ENCODE peak calls at places on chromosome 1, in six cellular contexts. I is heart left ventricle; B is adipocyte; S is MG63; Y is IMR-90; L is CD8-positive, alpha-beta T cell. P is an unnamed sample. For H3K9me3, the result is how much of the 10 kb centered on the place peaks cover.

GRCh38 chr1:30780409-30780808 is 22.8 kb upstream of the LAPTM5 start:
- DNase-seq in I (no peak), B (no peak), S (no peak), Y (no peak), L (no peak), P (no peak)

GRCh38 chr1:228968841-228969606 is 233.7 kb downstream of the RHOU start:
- DNase-seq in I (no peak), B (no peak), S (no peak), Y (no peak), L (no peak), P (no peak)

GRCh38 chr1:18294437-18295176 is 186.1 kb upstream of the KLHDC7A start:
- DNase-seq in I (no peak), B (no peak), S (no peak), Y (no peak), L (no peak), P (no peak)

GRCh38 chr1:67646145-67647035 is 38.6 kb upstream of the GADD45A start:
- DNase-seq in I (peak), B (peak), S (peak), Y (peak), L (no peak), P (peak)

GRCh38 chr1:28822779-28823178 is 10.8 kb downstream of the OPRD1 start:
- DNase-seq in I (no peak), B (no peak), S (no peak), Y (no peak), L (no peak), P (no peak)

GRCh38 chr1:73343947-73344346 is 854.0 kb downstream of the LRRIQ3 start:
- DNase-seq in I (no peak), B (no peak), S (no peak), Y (no peak), L (no peak), P (no peak)

GRCh38 chr1:200028586-200029034 is 1.1 kb downstream of the NR5A2 start:
- DNase-seq in I (no peak), B (peak), S (no peak), Y (no peak), L (no peak), P (peak)

GRCh38 chr1:198856601-198857000 is 217.8 kb downstream of the PTPRC start:
- DNase-seq in I (no peak), B (no peak), S (no peak), Y (no peak), L (no peak), P (no peak)

GRCh38 chr1:209626633-209627348 is 25.4 kb downstream of the LAMB3 start:
- DNase-seq in I (no peak), B (no peak), S (no peak), Y (no peak), L (no peak), P (no peak)

GRCh38 chr1:155126494-155127104 is 1.1 kb upstream of the EFNA1 start:
- DNase-seq in I (no peak), B (peak), S (no peak), Y (peak), L (peak), P (peak)

GRCh38 chr1:78176448-78176847 is 130.7 kb downstream of the GIPC2 start:
- DNase-seq in I (peak), B (peak), S (peak), Y (peak), L (no peak), P (peak)

GRCh38 chr1:38564946-38565570 is 294.5 kb downstream of the RRAGC start:
- DNase-seq in I (no peak), B (no peak), S (peak), Y (no peak), L (no peak), P (no peak)

GRCh38 chr1:213163278-213163711 is 112.3 kb downstream of the RPS6KC1 start:
- DNase-seq in I (no peak), B (peak), S (no peak), Y (no peak), L (no peak), P (no peak)

GRCh38 chr1:24850353-24850905 is 79.6 kb downstream of the RUNX3 start:
- DNase-seq in I (no peak), B (no peak), S (no peak), Y (peak), L (no peak), P (no peak)

GRCh38 chr1:47432071-47433036 is 5.5 kb upstream of the FOXD2 start:
- DNase-seq in I (peak), B (peak), S (peak), Y (peak), L (peak), P (no peak)

GRCh38 chr1:115705085-115706008 is 63.2 kb downstream of the CASQ2 start:
- DNase-seq in I (no peak), B (peak), S (no peak), Y (no peak), L (no peak), P (no peak)

GRCh38 chr1:164165466-164165865 is 393.5 kb upstream of the PBX1 start:
- DNase-seq in I (no peak), B (no peak), S (no peak), Y (no peak), L (no peak), P (no peak)

GRCh38 chr1:147853391-147853790 is 49.2 kb upstream of the GJA8 start:
- DNase-seq in I (no peak), B (no peak), S (no peak), Y (peak), L (no peak), P (no peak)

DNA sequence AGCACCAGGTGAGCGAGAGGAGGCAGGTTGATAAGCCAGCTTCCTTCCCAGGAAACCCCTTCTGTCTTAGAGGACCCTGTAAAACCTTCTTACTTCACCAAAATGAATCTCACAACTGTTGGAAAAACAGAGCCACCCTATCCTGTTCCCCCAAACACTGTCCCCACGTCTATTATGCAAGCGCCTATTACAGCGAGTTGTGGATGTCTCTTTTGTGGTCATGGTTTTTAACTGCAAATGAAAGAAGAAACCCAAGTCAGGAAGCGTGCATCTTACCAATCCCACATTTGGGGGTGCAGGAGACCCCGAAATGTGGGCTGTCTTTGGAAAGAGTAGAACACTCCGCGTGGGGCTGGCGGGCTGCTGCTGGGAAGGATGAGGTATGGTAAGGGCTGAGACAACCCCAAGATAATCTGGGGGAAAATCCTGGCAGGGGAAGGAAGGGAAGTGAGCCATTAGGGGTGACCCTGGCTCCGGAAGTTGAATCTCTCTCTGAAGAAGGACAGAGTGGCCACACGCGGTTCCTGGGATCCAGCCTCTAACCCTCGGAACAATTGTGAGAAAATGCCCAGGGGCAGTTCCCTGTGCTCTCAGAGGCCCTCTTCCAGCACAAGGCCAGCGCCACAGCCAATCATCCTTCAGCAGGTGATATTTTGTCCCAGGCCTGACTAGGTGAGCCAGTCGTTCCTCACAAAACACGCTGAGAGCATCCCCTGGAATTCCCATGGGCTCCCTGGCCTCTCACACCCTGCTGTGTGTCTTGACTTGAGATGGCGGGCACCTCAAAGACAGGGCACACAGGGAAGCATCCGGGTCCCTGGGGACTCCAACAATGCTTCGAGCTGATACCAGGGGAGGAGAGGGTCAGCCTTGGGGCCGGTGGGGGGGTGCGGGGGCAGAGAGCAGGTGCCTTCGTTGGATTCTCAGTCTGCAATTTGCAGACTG is 168.5 kb upstream of the IRF2BP2 start:
- DNase-seq in I (peak), B (no peak), S (no peak), Y (no peak), L (no peak), P (peak)
- H3K9me3 ChIP-seq in I (under half), B (under half), S (under half), Y (under half), L (under half), P (under half)

DNA sequence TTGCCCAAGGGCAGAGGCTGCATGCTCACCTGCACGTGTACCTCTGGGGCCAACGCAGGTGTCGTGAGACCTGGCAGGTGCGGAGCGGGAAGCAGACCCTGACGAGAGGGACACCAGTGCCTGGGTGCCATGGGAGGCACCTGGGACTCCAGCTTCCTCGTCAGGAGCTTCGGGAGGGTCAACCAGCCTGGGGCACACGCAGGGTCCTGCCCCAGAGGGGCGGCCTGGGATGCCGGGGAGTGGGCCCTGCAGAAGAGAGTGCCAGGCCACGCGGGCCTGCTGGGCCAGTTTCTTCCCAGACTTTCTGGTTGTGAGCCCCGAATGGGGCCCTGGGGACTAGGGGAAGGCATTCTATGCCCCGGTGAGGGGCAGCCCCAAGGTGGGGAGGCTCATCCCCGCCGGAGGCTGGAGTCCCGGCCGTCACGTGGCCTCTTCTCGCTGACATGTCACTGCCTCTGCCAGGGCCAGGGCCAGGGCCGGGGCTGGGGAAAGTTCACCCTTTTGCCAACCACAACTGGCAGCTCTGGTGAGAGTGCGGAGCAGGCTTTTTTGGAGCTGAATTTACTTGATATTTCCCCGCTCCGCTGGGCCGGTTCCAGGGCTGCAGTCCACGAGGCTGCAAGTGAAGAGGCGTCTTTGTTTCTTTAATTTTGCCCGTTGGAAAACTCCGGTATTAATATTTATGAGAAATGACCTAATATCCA is 38.5 kb upstream of the ACTRT2 start:
- DNase-seq in I (peak), B (no peak), S (no peak), Y (no peak), L (no peak), P (no peak)
- H3K9me3 ChIP-seq in I (under half), B (under half), S (under half), Y (under half), L (under half), P (under half)

DNA sequence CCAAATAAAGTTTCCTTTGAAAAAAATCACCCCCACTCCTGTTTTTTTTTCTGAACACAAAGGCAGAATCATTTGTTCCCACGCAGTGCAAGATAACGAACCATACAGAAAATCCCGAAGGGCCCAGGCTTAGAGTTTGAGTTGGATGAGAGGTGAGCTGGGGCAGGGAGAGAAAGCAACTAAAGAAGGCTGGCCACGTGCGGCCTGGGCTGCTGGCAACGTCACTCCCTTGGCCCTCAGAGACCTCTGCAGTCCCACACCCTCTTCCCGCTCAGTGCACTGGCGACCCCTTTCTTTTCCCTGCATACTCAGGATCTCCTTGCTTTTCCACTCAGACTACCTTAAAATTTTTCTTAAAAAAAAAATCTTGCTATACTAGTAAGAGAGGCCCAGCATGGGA is 28.2 kb upstream of the CRNN start:
- DNase-seq in I (no peak), B (no peak), S (no peak), Y (no peak), L (no peak), P (no peak)
- H3K9me3 ChIP-seq in I (under half), B (under half), S (under half), Y (under half), L (under half), P (under half)

GRCh38 chr1:152510503-152510902 is at the start of gene LCE5A:
- DNase-seq in I (no peak), B (no peak), S (no peak), Y (no peak), L (no peak), P (no peak)
- H3K9me3 ChIP-seq in I (under half), B (under half), S (under half), Y (under half), L (under half), P (under half)